ENCODE peak calls at places on chromosomes 7 and 10, in seven cellular contexts. D, O, T, M, L, F and B are unnamed samples.

GRCh38 chr7:123916240-123916724 is 8.8 kb upstream of the SPAM1 start:
- DNase-seq in D (no peak), O (peak), T (no peak), M (no peak), L (no peak), F (no peak), B (no peak)

GRCh38 chr7:12731775-12732174 is 44.3 kb downstream of the ARL4A start:
- DNase-seq in D (no peak), O (no peak), T (no peak), M (no peak), L (no peak), F (no peak), B (no peak)

GRCh38 chr7:68573271-68574000 is 1024.8 kb upstream of the AUTS2 start:
- DNase-seq in D (no peak), O (no peak), T (no peak), M (no peak), L (no peak), F (no peak), B (no peak)

GRCh38 chr7:148903504-148903903 is 19.4 kb upstream of the EZH2 start:
- DNase-seq in D (no peak), O (no peak), T (no peak), M (no peak), L (no peak), F (no peak), B (no peak)

GRCh38 chr7:85074-85945 is 107.1 kb upstream of the FAM20C start:
- DNase-seq in D (no peak), O (peak), T (no peak), M (peak), L (no peak), F (no peak), B (peak)

GRCh38 chr10:63711361-63711760 is 190.2 kb downstream of the REEP3 start:
- DNase-seq in D (no peak), O (peak), T (no peak), M (peak), L (no peak), F (no peak), B (no peak)

GRCh38 chr10:67779455-67780205 is 58.4 kb downstream of the DNAJC12 start:
- DNase-seq in D (no peak), O (peak), T (peak), M (peak), L (peak), F (peak), B (no peak)

GRCh38 chr10:123043409-123043925 is 34.7 kb downstream of the ACADSB start:
- DNase-seq in D (no peak), O (peak), T (peak), M (peak), L (peak), F (peak), B (no peak)

GRCh38 chr7:947391-948210 is 6.9 kb downstream of the ADAP1 start:
- DNase-seq in D (peak), O (no peak), T (no peak), M (no peak), L (no peak), F (no peak), B (no peak)

GRCh38 chr7:143347950-143348349 is 14.6 kb downstream of the FAM131B start:
- DNase-seq in D (no peak), O (no peak), T (no peak), M (no peak), L (no peak), F (no peak), B (no peak)

GRCh38 chr10:484441-484924 is 205.0 kb downstream of the DIP2C start:
- DNase-seq in D (no peak), O (no peak), T (no peak), M (peak), L (peak), F (no peak), B (peak)

GRCh38 chr7:98051118-98051744 is 55.4 kb upstream of the LMTK2 start:
- DNase-seq in D (peak), O (peak), T (no peak), M (no peak), L (no peak), F (no peak), B (no peak)

GRCh38 chr10:50508315-50509051 is 115.3 kb downstream of the SGMS1 start:
- DNase-seq in D (no peak), O (peak), T (no peak), M (no peak), L (no peak), F (no peak), B (no peak)

GRCh38 chr10:4770766-4771553 is 55.0 kb upstream of the AKR1E2 start:
- DNase-seq in D (no peak), O (peak), T (peak), M (peak), L (peak), F (peak), B (no peak)

GRCh38 chr7:39130304-39130703 is 152.6 kb downstream of the POU6F2 start:
- DNase-seq in D (no peak), O (no peak), T (no peak), M (no peak), L (no peak), F (no peak), B (no peak)

GRCh38 chr7:34845666-34846361 is 187.8 kb downstream of the NPSR1 start:
- DNase-seq in D (no peak), O (no peak), T (no peak), M (no peak), L (peak), F (no peak), B (no peak)

GRCh38 chr7:105723582-105723981 is 142.3 kb upstream of the EFCAB10 start:
- DNase-seq in D (no peak), O (no peak), T (no peak), M (no peak), L (no peak), F (no peak), B (no peak)

GRCh38 chr7:130006771-130007170 is 44.4 kb downstream of the ZC3HC1 start:
- DNase-seq in D (no peak), O (no peak), T (no peak), M (no peak), L (no peak), F (no peak), B (no peak)

GRCh38 chr7:24127930-24128329 is 156.1 kb upstream of the NPY start:
- DNase-seq in D (no peak), O (no peak), T (no peak), M (no peak), L (no peak), F (no peak), B (no peak)

GRCh38 chr10:6542999-6543430 is 37.1 kb downstream of the PRKCQ start:
- DNase-seq in D (no peak), O (no peak), T (no peak), M (no peak), L (no peak), F (no peak), B (no peak)

GRCh38 chr7:5373300-5373699 is 50.3 kb downstream of the TNRC18 start:
- DNase-seq in D (no peak), O (no peak), T (no peak), M (no peak), L (no peak), F (no peak), B (no peak)

GRCh38 chr10:71975891-71976725 is 11.9 kb downstream of the CHST3 start:
- DNase-seq in D (no peak), O (no peak), T (no peak), M (peak), L (peak), F (no peak), B (no peak)

GRCh38 chr10:80945267-80945880 is 407.7 kb downstream of the SH2D4B start:
- DNase-seq in D (no peak), O (peak), T (no peak), M (no peak), L (no peak), F (no peak), B (no peak)

GRCh38 chr10:132681858-132682755 is 103.8 kb downstream of the NKX6-2 start:
- DNase-seq in D (peak), O (no peak), T (no peak), M (no peak), L (no peak), F (no peak), B (peak)

GRCh38 chr7:2034291-2035201 is 198.2 kb downstream of the MAD1L1 start:
- DNase-seq in D (peak), O (no peak), T (no peak), M (no peak), L (no peak), F (no peak), B (peak)

GRCh38 chr7:154899893-154900292 is 103.0 kb downstream of the PAXIP1 start:
- DNase-seq in D (no peak), O (no peak), T (no peak), M (no peak), L (no peak), F (no peak), B (no peak)

GRCh38 chr10:35328404-35329037 is 7.8 kb upstream of the CCNY start:
- DNase-seq in D (no peak), O (no peak), T (peak), M (peak), L (peak), F (no peak), B (no peak)

GRCh38 chr10:3407208-3407607 is 234.6 kb upstream of the PITRM1 start:
- DNase-seq in D (no peak), O (no peak), T (no peak), M (peak), L (no peak), F (no peak), B (no peak)

GRCh38 chr7:66771795-66772194 is 31.3 kb downstream of the RABGEF1 start:
- DNase-seq in D (no peak), O (no peak), T (no peak), M (no peak), L (no peak), F (no peak), B (no peak)

GRCh38 chr10:98339790-98340189 is 71.8 kb upstream of the LOXL4 start:
- DNase-seq in D (no peak), O (no peak), T (no peak), M (no peak), L (no peak), F (no peak), B (no peak)

GRCh38 chr7:123797673-123798526 is 47.1 kb upstream of the HYAL4 start:
- DNase-seq in D (no peak), O (peak), T (peak), M (peak), L (peak), F (peak), B (no peak)

GRCh38 chr10:74763934-74764591 is 62.3 kb upstream of the KAT6B start:
- DNase-seq in D (no peak), O (no peak), T (no peak), M (no peak), L (no peak), F (no peak), B (no peak)

GRCh38 chr10:121243003-121243898 is 355.0 kb downstream of the FGFR2 start:
- DNase-seq in D (no peak), O (no peak), T (no peak), M (no peak), L (no peak), F (no peak), B (no peak)
- H3K4me3 ChIP-seq in D (no peak), O (no peak), T (no peak), M (no peak), L (no peak), F (no peak), B (no peak)

DNA sequence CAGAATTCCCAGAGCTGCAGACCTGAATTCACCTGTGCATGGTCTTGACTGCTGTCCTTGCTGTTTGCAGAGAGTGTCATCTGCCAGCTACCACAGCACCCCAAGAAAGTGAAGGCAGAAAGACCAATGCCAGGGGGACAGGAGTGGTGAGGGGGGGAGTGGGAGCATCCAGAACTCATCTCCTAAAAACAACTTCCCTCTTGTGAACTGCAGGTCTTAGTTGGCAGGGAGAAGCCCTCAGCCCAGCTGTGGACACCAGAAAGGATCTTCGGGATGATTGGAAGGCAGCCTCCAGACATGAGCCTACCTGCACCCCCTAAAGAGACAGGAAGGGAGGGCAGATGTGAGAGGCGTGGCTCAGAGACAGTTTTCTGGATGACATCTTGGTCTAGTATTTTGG is 615.8 kb upstream of the MGMT start:
- DNase-seq in D (no peak), O (no peak), T (no peak), M (no peak), L (no peak), F (no peak), B (no peak)
- H3K4me3 ChIP-seq in D (no peak), O (no peak), T (no peak), M (no peak), L (no peak), F (no peak), B (no peak)

GRCh38 chr10:110010076-110011069 is 2.6 kb downstream of the ADD3 start:
- DNase-seq in D (no peak), O (no peak), T (no peak), M (no peak), L (no peak), F (no peak), B (no peak)
- H3K4me3 ChIP-seq in D (peak), O (no peak), T (no peak), M (peak), L (no peak), F (no peak), B (peak)

DNA sequence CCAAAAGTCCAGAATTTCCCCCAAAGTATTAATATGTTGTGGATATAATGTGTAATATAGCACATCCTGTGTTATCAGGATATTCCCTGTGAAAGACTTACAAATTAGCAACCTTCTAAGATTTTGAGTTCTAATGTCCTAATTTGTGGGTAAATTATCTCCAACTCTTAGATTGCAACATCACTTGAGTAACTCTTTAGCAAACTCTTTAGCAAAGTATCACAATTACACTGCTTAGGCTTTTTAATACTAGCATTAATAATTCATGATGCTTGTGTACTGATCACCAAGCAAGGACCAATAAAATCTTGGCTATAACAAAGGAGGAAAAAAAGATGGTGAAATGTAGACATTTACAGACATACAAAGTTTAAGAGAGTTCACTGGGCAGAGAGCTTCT is 27.7 kb downstream of the HIP1 start:
- DNase-seq in D (no peak), O (no peak), T (no peak), M (no peak), L (no peak), F (no peak), B (no peak)
- H3K4me3 ChIP-seq in D (no peak), O (no peak), T (no peak), M (no peak), L (no peak), F (no peak), B (no peak)

DNA sequence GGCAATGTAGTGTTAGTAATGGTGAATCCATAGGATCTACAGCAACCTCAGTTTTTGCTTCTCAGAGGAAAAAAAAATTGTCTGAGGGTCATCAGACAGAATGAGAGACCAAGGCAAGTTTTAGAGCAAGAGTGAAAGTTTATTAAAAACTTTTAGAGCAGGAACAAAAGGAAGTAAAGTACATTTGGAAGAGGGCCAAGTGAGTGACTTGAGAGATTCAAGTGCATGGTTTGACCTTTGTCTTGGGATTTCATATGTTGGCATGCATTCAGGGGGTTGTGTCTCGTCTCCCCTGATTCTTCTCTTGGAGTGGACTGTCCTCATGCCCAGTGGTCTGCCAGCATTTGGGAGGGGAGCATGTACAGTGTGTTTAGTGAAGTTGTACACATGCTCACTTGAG is 109.2 kb downstream of the EEPD1 start:
- DNase-seq in D (no peak), O (no peak), T (no peak), M (no peak), L (no peak), F (no peak), B (no peak)
- H3K4me3 ChIP-seq in D (no peak), O (no peak), T (no peak), M (no peak), L (no peak), F (no peak), B (no peak)

GRCh38 chr7:150740053-150740452 is 2.8 kb downstream of the GIMAP5 start:
- DNase-seq in D (no peak), O (no peak), T (no peak), M (no peak), L (no peak), F (no peak), B (no peak)
- H3K4me3 ChIP-seq in D (peak), O (no peak), T (no peak), M (no peak), L (no peak), F (no peak), B (peak)

GRCh38 chr7:85184599-85185354 is 2.1 kb downstream of the SEMA3D start:
- DNase-seq in D (peak), O (peak), T (peak), M (peak), L (peak), F (no peak), B (no peak)
- H3K4me3 ChIP-seq in D (peak), O (peak), T (peak), M (peak), L (peak), F (peak), B (peak)

DNA sequence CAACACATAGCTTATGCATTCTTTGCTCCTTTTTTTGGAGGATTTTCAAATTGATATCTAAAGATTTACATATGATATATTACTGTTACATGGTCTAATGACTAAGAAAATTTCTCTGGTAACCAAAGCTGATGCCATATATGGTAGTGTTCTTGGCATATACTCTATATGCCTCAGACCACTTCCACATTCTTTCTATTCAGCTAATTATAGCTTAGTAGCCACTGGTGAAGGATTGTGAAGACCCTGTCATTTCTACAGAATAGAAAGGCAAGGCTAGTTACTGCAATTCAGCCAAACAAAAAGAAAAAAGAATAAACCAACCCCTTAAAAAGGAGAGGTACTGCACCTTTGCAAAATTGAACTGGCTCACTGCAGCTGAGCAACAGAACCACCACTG is 3.7 kb downstream of the PURB start:
- DNase-seq in D (no peak), O (no peak), T (peak), M (peak), L (peak), F (peak), B (no peak)
- H3K4me3 ChIP-seq in D (peak), O (peak), T (peak), M (peak), L (peak), F (peak), B (peak)

GRCh38 chr10:117550599-117551321 is 8.2 kb downstream of the EMX2 start:
- DNase-seq in D (no peak), O (no peak), T (no peak), M (no peak), L (no peak), F (no peak), B (no peak)

GRCh38 chr10:117551322-117552155 is 9.0 kb downstream of the EMX2 start:
- DNase-seq in D (no peak), O (no peak), T (no peak), M (no peak), L (no peak), F (no peak), B (no peak)

GRCh38 chr10:117552759-117553158 is 10.2 kb downstream of the EMX2 start:
- DNase-seq in D (no peak), O (no peak), T (no peak), M (no peak), L (no peak), F (no peak), B (no peak)

GRCh38 chr10:117553171-117553814 is 10.7 kb downstream of the EMX2 start:
- DNase-seq in D (no peak), O (no peak), T (no peak), M (peak), L (no peak), F (no peak), B (no peak)

GRCh38 chr10:117552156-117552620 is 9.6 kb downstream of the EMX2 start:
- DNase-seq in D (no peak), O (no peak), T (no peak), M (peak), L (no peak), F (no peak), B (no peak)
- H3K4me3 ChIP-seq in D (no peak), O (no peak), T (no peak), M (no peak), L (no peak), F (no peak), B (no peak)